ENCODE peak calls at places on chromosomes 5 and 9, in six cellular contexts. S is IMR-90, N is Panc1, U is cardiac muscle cell, E is heart right ventricle, L is PC-3. V is an unnamed sample.
A peak's percentile ranks its signal among the peaks of the same experiment; 100 is the strongest.

GRCh38 chr5:96338624-96339023 is 94.4 kb downstream of the PCSK1 start:
- DNase-seq in U (no peak), N (no peak), S (no peak), E (no peak), L (no peak), V (no peak)

GRCh38 chr5:178551059-178551458 is 39.1 kb downstream of the COL23A1 start:
- DNase-seq in E (no peak), N (no peak), L (peak; percentile 60), S (peak; percentile 36), U (peak; percentile 46), V (peak; percentile 65)

GRCh38 chr9:124766815-124767554 is 4.1 kb downstream of the NR6A1 start:
- DNase-seq in L (no peak), S (no peak), E (no peak), U (no peak), N (no peak), V (peak; percentile 50)

GRCh38 chr5:14794600-14795230 is 76.9 kb downstream of the ANKH start:
- DNase-seq in L (no peak), S (no peak), N (no peak), U (no peak), E (no peak), V (no peak)

GRCh38 chr9:98087420-98088354 is 31.2 kb downstream of the NANS start:
- DNase-seq in E (peak; percentile 46), S (peak; percentile 20), U (peak; percentile 55), N (no peak), L (no peak), V (peak; percentile 69)

GRCh38 chr5:17203329-17204132 is 13.9 kb upstream of the BASP1 start:
- DNase-seq in N (no peak), L (peak; percentile 97), S (peak; percentile 86), E (no peak), U (peak; percentile 73), V (peak; percentile 73)

GRCh38 chr5:94457788-94458187 is 160.6 kb downstream of the KIAA0825 start:
- DNase-seq in E (no peak), N (no peak), L (no peak), S (no peak), U (no peak), V (no peak)

GRCh38 chr5:32522429-32523143 is 62.8 kb upstream of the SUB1 start:
- DNase-seq in L (peak; percentile 86), E (no peak), S (peak; percentile 84), N (no peak), U (no peak), V (no peak)

GRCh38 chr5:97162045-97162444 is 19.6 kb upstream of the LIX1 start:
- DNase-seq in S (peak; percentile 84), U (peak; percentile 82), N (peak; percentile 76), E (no peak), L (peak; percentile 87), V (peak; percentile 66)

GRCh38 chr5:139915834-139916233 is 120.2 kb downstream of the PSD2 start:
- DNase-seq in S (no peak), N (no peak), L (no peak), E (no peak), U (no peak), V (no peak)

GRCh38 chr5:80569086-80569960 is 757 bp downstream of the ANKRD34B start:
- DNase-seq in E (no peak), L (no peak), U (peak; percentile 35), S (no peak), N (no peak), V (no peak)

GRCh38 chr5:133265257-133265656 is 213.4 kb downstream of the HSPA4 start:
- DNase-seq in S (no peak), L (no peak), N (no peak), E (no peak), U (no peak), V (no peak)

GRCh38 chr9:88387733-88388202 is 476 bp upstream of the SPIN1 start:
- DNase-seq in L (peak; percentile 52), N (no peak), S (peak; percentile 52), U (peak; percentile 58), E (peak; percentile 52), V (peak; percentile 61)

GRCh38 chr5:30331534-30331933 is 862.0 kb upstream of the CDH6 start:
- DNase-seq in U (no peak), N (no peak), E (no peak), S (no peak), L (peak; percentile 51), V (no peak)

GRCh38 chr5:84487963-84488362 is 103.3 kb upstream of the EDIL3 start:
- DNase-seq in N (no peak), E (no peak), U (no peak), S (peak; percentile 98), L (no peak), V (no peak)

GRCh38 chr9:13787234-13787833 is 507.8 kb upstream of the MPDZ start:
- DNase-seq in L (no peak), S (peak; percentile 46), U (peak; percentile 40), N (no peak), E (no peak), V (no peak)

GRCh38 chr5:172678902-172679301 is 37.8 kb downstream of the NEURL1B start:
- DNase-seq in L (no peak), S (no peak), N (no peak), E (peak; percentile 90), U (peak; percentile 84), V (no peak)

GRCh38 chr5:176528301-176528700 is 8.9 kb downstream of the RNF44 start:
- DNase-seq in S (no peak), N (no peak), U (no peak), E (peak; percentile 36), L (no peak), V (no peak)

GRCh38 chr5:178428341-178429155 is 161.6 kb downstream of the COL23A1 start:
- DNase-seq in L (no peak), N (no peak), E (peak; percentile 76), U (no peak), S (no peak), V (peak; percentile 89)

GRCh38 chr5:142215915-142216681 is 107.5 kb downstream of the NDFIP1 start:
- DNase-seq in E (peak; percentile 55), U (no peak), N (peak; percentile 41), S (peak; percentile 98), L (peak; percentile 97), V (peak; percentile 98)

GRCh38 chr9:106482733-106483132 is 380.2 kb upstream of the ZNF462 start:
- DNase-seq in L (peak; percentile 71), N (no peak), E (no peak), U (no peak), S (no peak), V (peak; percentile 43)

GRCh38 chr5:88438006-88438405 is 169.4 kb upstream of the TMEM161B start:
- DNase-seq in U (no peak), E (no peak), S (no peak), L (peak; percentile 77), N (no peak), V (peak; percentile 63)

GRCh38 chr5:57598756-57599155 is 116.1 kb upstream of the ACTBL2 start:
- DNase-seq in L (peak; percentile 68), S (peak; percentile 94), U (no peak), N (peak; percentile 15), E (no peak), V (peak; percentile 56)

GRCh38 chr5:170287532-170287931 is 10.0 kb downstream of the LCP2 start:
- DNase-seq in E (no peak), S (no peak), U (no peak), N (no peak), L (no peak), V (no peak)

GRCh38 chr5:67404261-67405100 is 207.9 kb upstream of the CD180 start:
- DNase-seq in S (peak; percentile 77), U (no peak), E (no peak), L (peak; percentile 57), N (peak; percentile 20), V (peak; percentile 60)

GRCh38 chr5:168027002-168027401 is 264.4 kb upstream of the WWC1 start:
- DNase-seq in U (no peak), L (no peak), E (no peak), S (no peak), N (no peak), V (no peak)
- H3K27ac ChIP-seq in U (no peak overlapping the region), L (no peak overlapping the region), E (peak overlapping the region; percentile 8), S (no peak overlapping the region), N (no peak overlapping the region), V (no peak overlapping the region)

DNA sequence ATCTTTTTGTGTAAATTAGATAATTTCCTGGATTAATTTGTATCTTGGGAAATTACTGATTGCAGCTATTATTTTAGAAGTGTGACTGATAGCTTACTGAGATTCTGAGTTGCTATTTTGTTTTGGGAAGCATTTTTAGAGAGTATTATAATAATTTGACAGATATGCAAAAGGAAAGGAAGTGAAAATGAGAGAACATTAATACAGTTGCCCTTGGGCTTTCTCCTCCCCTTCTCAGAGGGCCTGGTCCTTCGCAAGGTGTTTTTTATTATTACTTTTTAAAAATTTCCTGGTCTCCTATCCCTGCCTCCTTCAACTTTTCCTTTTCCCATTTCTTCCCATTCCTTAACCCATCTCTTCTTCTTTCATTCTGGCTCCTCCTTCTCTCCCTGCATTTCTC is 32.6 kb downstream of the UBAP1 start:
- DNase-seq in S (no peak), N (no peak), U (no peak), L (no peak), E (no peak), V (no peak)
- TF ChIP-seq CTCF in S (no peak), N (no peak), U (no peak), L (no peak), E (no peak), V (no peak)

GRCh38 chr5:157518963-157519362 is 56.6 kb downstream of the ADAM19 start:
- DNase-seq in U (no peak), N (no peak), E (no peak), L (no peak), S (no peak), V (no peak)

GRCh38 chr5:157516626-157517325 is 56.8 kb downstream of the NIPAL4 start:
- DNase-seq in U (peak; percentile 22), S (peak; percentile 96), N (no peak), E (peak; percentile 31), L (peak; percentile 69), V (peak; percentile 16)

GRCh38 chr5:157521704-157522029 is 53.9 kb downstream of the ADAM19 start:
- DNase-seq in L (no peak), S (no peak), N (no peak), U (no peak), E (no peak), V (no peak)

GRCh38 chr5:157520911-157521703 is 54.5 kb downstream of the ADAM19 start:
- DNase-seq in U (no peak), E (peak; percentile 32), L (no peak), S (peak; percentile 76), N (no peak), V (peak; percentile 25)

DNA sequence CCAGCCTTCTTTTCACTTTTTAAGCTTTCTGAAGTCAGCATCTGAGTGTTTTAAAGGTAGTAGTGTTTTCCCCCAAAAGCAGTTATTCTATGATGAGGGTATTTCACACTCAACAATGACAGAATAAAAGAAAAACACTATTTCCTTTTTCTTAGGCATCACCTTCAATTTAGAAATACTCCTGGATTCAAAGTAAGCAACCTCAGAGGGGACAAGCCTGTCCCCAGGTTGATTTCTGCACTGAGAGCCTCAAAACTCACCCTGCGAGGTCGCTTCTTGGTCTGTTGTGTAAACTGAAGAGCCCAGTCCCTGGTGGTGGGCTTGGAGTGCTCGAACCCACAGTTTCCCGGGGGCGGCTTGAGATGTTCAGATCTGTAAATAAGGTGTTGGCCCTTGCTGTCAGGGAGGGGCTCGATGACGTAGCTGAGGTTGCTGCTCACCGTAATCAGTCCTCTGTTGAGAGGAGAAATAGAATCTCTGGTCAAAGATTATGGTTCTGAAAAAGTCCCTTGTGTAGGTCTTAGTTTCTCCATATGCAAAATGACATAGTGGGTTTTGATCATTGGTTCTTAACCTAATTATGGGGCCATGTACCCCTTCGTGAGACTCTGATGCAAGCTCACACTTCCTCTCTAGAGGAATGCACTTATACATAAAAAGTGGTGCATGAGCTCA is 55.9 kb downstream of the ADAM19 start:
- DNase-seq in S (no peak), E (no peak), N (no peak), U (no peak), L (no peak), V (no peak)
- H3K27ac ChIP-seq in S (no peak overlapping the region), E (no peak overlapping the region), N (no peak overlapping the region), U (no peak overlapping the region), L (no peak overlapping the region), V (no peak overlapping the region)

GRCh38 chr9:78958887-78959286 is 612.9 kb upstream of the TLE4 start:
- DNase-seq in U (no peak), S (no peak), N (no peak), L (no peak), E (no peak), V (no peak)
- TF ChIP-seq CTCF in U (no peak), S (no peak), N (peak; percentile 15), L (peak; percentile 38), E (no peak), V (no peak)

V was measured in RWPE1.